ENCODE peak calls at places on chromosomes 11 and 22, in six cellular contexts. One of them, this sample, is unnamed.

GRCh38 chr11:23954317-23954716 is 542.5 kb upstream of the LUZP2 start:
- DNase-seq in HL-60: no peak
- DNase-seq in OCI-LY7: no peak
- DNase-seq in CD4-positive, alpha-beta T cell: no peak
- DNase-seq in HFFc6: no peak
- DNase-seq in choroid plexus epithelial cell: no peak
- DNase-seq in this sample: no peak

GRCh38 chr11:75659836-75660235 is 9.0 kb downstream of the MAP6 start:
- DNase-seq in CD4-positive, alpha-beta T cell: no peak
- DNase-seq in HL-60: no peak
- DNase-seq in choroid plexus epithelial cell: no peak
- DNase-seq in HFFc6: no peak
- DNase-seq in OCI-LY7: no peak
- DNase-seq in this sample: no peak

GRCh38 chr11:59206635-59207034 is 6.1 kb downstream of the MPEG1 start:
- DNase-seq in CD4-positive, alpha-beta T cell: no peak
- DNase-seq in HL-60: no peak
- DNase-seq in HFFc6: peak
- DNase-seq in choroid plexus epithelial cell: peak
- DNase-seq in OCI-LY7: peak
- DNase-seq in this sample: no peak

GRCh38 chr11:64010783-64011182 is 24.5 kb downstream of the OTUB1 start:
- DNase-seq in choroid plexus epithelial cell: no peak
- DNase-seq in HL-60: no peak
- DNase-seq in CD4-positive, alpha-beta T cell: no peak
- DNase-seq in OCI-LY7: no peak
- DNase-seq in HFFc6: no peak
- DNase-seq in this sample: no peak

GRCh38 chr11:76604652-76605241 is 65.8 kb downstream of the LRRC32 start:
- DNase-seq in choroid plexus epithelial cell: peak
- DNase-seq in CD4-positive, alpha-beta T cell: no peak
- DNase-seq in OCI-LY7: no peak
- DNase-seq in HFFc6: peak
- DNase-seq in HL-60: no peak
- DNase-seq in this sample: no peak

GRCh38 chr22:37178350-37179125 is 9.5 kb downstream of the C1QTNF6 start:
- DNase-seq in HFFc6: no peak
- DNase-seq in CD4-positive, alpha-beta T cell: no peak
- DNase-seq in choroid plexus epithelial cell: peak
- DNase-seq in OCI-LY7: no peak
- DNase-seq in HL-60: peak
- DNase-seq in this sample: no peak

GRCh38 chr11:118547132-118547531 is 16.1 kb downstream of the TMEM25 start:
- DNase-seq in CD4-positive, alpha-beta T cell: no peak
- DNase-seq in HFFc6: no peak
- DNase-seq in HL-60: no peak
- DNase-seq in choroid plexus epithelial cell: no peak
- DNase-seq in OCI-LY7: no peak
- DNase-seq in this sample: no peak

GRCh38 chr11:78419327-78419726 is 1.7 kb upstream of the GAB2 start:
- DNase-seq in HFFc6: peak
- DNase-seq in CD4-positive, alpha-beta T cell: no peak
- DNase-seq in choroid plexus epithelial cell: peak
- DNase-seq in HL-60: peak
- DNase-seq in OCI-LY7: no peak
- DNase-seq in this sample: no peak

GRCh38 chr11:128291835-128292234 is 295.5 kb downstream of the ETS1 start:
- DNase-seq in HL-60: no peak
- DNase-seq in CD4-positive, alpha-beta T cell: peak
- DNase-seq in OCI-LY7: peak
- DNase-seq in HFFc6: no peak
- DNase-seq in choroid plexus epithelial cell: no peak
- DNase-seq in this sample: no peak

GRCh38 chr11:3907590-3907989 is 52.1 kb downstream of the STIM1 start:
- DNase-seq in choroid plexus epithelial cell: no peak
- DNase-seq in HFFc6: no peak
- DNase-seq in CD4-positive, alpha-beta T cell: no peak
- DNase-seq in OCI-LY7: peak
- DNase-seq in HL-60: no peak
- DNase-seq in this sample: no peak

GRCh38 chr11:118230088-118230487 is 5.3 kb upstream of the JAML start:
- DNase-seq in OCI-LY7: no peak
- DNase-seq in HFFc6: no peak
- DNase-seq in HL-60: no peak
- DNase-seq in choroid plexus epithelial cell: no peak
- DNase-seq in CD4-positive, alpha-beta T cell: peak
- DNase-seq in this sample: peak

DNA sequence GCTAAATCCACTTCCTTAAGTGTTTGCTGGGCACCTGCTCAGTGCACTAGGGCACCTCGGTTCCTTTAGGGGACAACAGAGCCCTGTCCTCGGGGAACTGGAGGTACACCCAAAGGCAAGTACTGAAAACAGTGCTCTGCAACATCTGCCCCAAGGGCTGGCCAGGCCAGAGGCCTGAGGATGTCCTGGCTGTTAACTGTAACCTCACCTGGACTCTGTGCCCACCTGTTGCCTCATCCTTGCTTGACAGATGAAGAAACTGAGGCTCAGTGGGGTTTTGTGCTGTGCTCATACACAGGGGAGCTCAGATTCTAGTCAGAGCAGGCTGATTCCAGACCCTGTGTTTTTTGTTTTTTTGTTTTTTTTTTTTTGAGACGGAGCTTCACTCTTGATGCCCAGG is 2.6 kb downstream of the SEC14L4 start:
- DNase-seq in HFFc6: no peak
- DNase-seq in OCI-LY7: no peak
- DNase-seq in HL-60: no peak
- DNase-seq in choroid plexus epithelial cell: no peak
- DNase-seq in CD4-positive, alpha-beta T cell: no peak
- DNase-seq in this sample: no peak
- TF ChIP-seq CTCF in HFFc6: no peak
- TF ChIP-seq CTCF in OCI-LY7: no peak
- TF ChIP-seq CTCF in HL-60: no peak
- TF ChIP-seq CTCF in choroid plexus epithelial cell: no peak
- TF ChIP-seq CTCF in CD4-positive, alpha-beta T cell: no peak
- TF ChIP-seq CTCF in this sample: no peak

GRCh38 chr11:43119275-43119970 is 192.4 kb upstream of the API5 start:
- DNase-seq in CD4-positive, alpha-beta T cell: no peak
- DNase-seq in HL-60: no peak
- DNase-seq in OCI-LY7: no peak
- DNase-seq in HFFc6: no peak
- DNase-seq in choroid plexus epithelial cell: no peak
- DNase-seq in this sample: no peak
- TF ChIP-seq CTCF in CD4-positive, alpha-beta T cell: no peak
- TF ChIP-seq CTCF in HL-60: no peak
- TF ChIP-seq CTCF in OCI-LY7: peak
- TF ChIP-seq CTCF in HFFc6: no peak
- TF ChIP-seq CTCF in choroid plexus epithelial cell: no peak
- TF ChIP-seq CTCF in this sample: no peak

DNA sequence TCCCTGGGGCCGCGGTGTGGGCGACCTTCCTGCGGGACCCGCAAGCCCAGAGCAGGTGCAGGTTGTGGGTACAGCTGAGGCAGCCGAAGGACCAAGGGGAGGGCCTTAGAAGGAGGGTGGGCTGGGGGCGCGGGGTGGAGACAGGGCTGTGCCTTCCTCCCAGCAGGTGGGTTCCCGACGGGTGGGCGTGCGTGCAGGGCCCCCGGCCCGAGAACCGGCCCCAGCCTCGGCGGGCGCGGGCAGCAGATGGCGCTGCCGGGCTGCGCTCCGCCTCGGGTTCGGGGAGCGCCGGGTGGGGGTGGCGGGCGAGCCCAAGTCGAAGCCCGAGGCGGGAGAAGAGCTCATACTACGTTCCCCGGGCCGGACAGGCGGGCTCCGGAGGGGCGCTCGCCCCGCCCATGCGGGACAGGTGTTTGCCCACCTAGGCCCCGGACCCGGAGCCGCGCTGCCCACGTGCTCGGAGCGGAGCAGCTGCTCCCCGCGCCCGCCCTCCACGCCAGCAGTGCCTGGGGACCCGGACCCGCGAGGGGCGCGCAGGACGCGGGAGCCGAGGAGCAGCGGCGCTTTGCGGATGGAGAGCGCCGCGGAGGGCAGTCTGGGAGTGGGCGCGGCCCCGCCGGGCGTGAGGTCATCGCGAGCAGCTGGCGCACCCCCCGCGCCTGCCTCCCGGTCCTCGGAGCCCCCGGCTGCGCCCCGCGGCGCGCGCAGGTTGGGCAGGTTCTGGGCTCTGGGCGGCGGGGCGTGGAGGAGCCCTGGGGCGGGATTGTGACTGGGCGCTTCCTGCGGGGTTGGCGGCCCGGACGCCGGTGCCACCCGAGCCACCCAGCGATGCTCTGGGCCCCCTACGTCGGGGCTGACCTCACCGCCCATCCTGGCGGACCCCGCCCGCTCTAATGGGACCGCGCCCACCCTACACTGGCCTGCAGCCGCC is 25.3 kb downstream of the DUSP8 start:
- DNase-seq in choroid plexus epithelial cell: peak
- DNase-seq in OCI-LY7: peak
- DNase-seq in HFFc6: no peak
- DNase-seq in CD4-positive, alpha-beta T cell: peak
- DNase-seq in HL-60: peak
- DNase-seq in this sample: no peak
- TF ChIP-seq CTCF in choroid plexus epithelial cell: peak
- TF ChIP-seq CTCF in OCI-LY7: peak
- TF ChIP-seq CTCF in HFFc6: peak
- TF ChIP-seq CTCF in CD4-positive, alpha-beta T cell: peak
- TF ChIP-seq CTCF in HL-60: peak
- TF ChIP-seq CTCF in this sample: peak

DNA sequence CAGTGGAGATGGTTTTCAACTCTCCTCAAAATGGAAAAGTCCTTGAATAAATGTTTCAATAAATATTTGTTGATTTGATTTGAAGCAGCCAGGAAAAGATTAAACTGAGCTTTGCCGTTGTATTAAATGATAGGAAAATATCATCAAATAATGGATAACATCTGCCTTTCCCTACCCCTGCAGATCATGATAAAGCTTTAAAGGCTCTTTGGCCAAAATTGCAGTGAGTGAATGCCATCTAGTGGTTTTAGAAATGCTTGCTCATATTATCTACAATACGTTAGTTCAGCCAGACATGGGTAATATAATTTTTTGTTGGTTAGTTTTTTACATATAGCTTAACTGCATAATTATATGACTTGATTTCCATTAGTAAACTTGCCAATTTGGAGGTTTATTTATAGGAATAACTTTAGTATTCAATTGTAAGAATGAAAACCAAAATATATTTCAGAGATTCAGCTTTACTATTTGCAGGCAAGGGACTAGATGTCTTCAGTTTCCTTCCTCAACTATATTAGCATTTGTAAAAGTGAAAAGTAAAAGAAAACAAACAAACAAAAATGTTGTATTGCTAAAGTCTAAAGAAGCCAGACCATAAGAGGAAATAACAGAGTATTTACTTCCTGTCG is 159.2 kb downstream of the MSANTD4 start:
- DNase-seq in OCI-LY7: peak
- DNase-seq in HL-60: no peak
- DNase-seq in CD4-positive, alpha-beta T cell: no peak
- DNase-seq in choroid plexus epithelial cell: peak
- DNase-seq in HFFc6: peak
- DNase-seq in this sample: no peak
- TF ChIP-seq CTCF in OCI-LY7: peak
- TF ChIP-seq CTCF in HL-60: no peak
- TF ChIP-seq CTCF in CD4-positive, alpha-beta T cell: peak
- TF ChIP-seq CTCF in choroid plexus epithelial cell: peak
- TF ChIP-seq CTCF in HFFc6: peak
- TF ChIP-seq CTCF in this sample: peak

DNA sequence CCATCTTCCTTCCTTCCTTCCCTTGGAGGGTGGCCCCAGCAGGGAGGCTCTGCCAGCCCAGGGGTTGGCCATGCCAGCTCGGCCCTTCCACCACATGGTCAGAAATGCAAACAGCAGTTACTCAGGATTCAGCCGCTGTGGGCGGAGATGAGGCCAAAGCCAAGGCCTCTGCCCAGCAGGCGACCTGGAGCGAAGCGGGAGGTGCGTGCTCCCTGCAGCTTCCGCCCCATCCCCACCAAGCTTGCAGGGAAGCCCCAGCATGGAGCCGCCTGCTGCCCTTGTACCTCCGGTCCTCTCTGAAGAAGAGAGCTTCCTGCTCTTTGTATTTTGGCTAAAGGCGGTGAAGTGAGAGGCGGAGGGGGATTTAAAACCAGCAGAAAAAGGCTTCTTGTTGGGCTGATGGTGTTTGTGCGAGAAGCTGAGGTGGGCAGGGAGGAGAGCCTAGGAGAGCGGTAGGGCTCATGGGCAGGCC is 50.4 kb downstream of the ANO1 start:
- DNase-seq in HFFc6: no peak
- DNase-seq in HL-60: no peak
- DNase-seq in OCI-LY7: no peak
- DNase-seq in choroid plexus epithelial cell: peak
- DNase-seq in CD4-positive, alpha-beta T cell: no peak
- DNase-seq in this sample: no peak
- TF ChIP-seq CTCF in HFFc6: no peak
- TF ChIP-seq CTCF in HL-60: no peak
- TF ChIP-seq CTCF in OCI-LY7: no peak
- TF ChIP-seq CTCF in choroid plexus epithelial cell: peak
- TF ChIP-seq CTCF in CD4-positive, alpha-beta T cell: no peak
- TF ChIP-seq CTCF in this sample: no peak

This sample was measured in natural killer cell.